ENCODE peak calls at places on chromosomes 3 and 15, in four cellular contexts. Z is dermis blood vessel endothelial cell; S is stimulated activated CD8-positive, alpha-beta memory T cell treated with anti-CD3 and anti-CD28 coated beads, Interleukin-12 subunit alpha, Interleukin-12 subunit beta, amount 100 ng/mL, for 1 hour; W is uterus. C is an unnamed sample.

GRCh38 chr15:40906101-40906946 is 12.1 kb downstream of the VPS18 start:
- DNase-seq in Z (peak; percentile 99), S (peak; percentile 50), W (peak; percentile 88), C (peak; percentile 82)

GRCh38 chr15:61038387-61038786 is 190.7 kb downstream of the RORA start:
- DNase-seq in Z (peak; percentile 93), S (no peak), W (no peak), C (no peak)

GRCh38 chr3:124707667-124708066 is 22.6 kb upstream of the UMPS start:
- DNase-seq in Z (no peak), S (no peak), W (no peak), C (no peak)

GRCh38 chr3:162072656-162073055 is 576.0 kb downstream of the OTOL1 start:
- DNase-seq in Z (no peak), S (no peak), W (no peak), C (no peak)

GRCh38 chr15:92693922-92694331 is 38.4 kb upstream of the FAM174B start:
- DNase-seq in Z (peak; percentile 80), S (no peak), W (no peak), C (peak; percentile 33)

GRCh38 chr3:147369671-147370123 is 36.6 kb downstream of the ZIC4 start:
- DNase-seq in Z (no peak), S (no peak), W (no peak), C (no peak)

GRCh38 chr3:43288366-43288765 is 2.0 kb downstream of the SNRK start:
- DNase-seq in Z (peak; percentile 45), S (no peak), W (no peak), C (peak; percentile 57)

GRCh38 chr15:70617076-70617910 is 146.1 kb downstream of the UACA start:
- DNase-seq in Z (no peak), S (no peak), W (no peak), C (peak; percentile 20)

GRCh38 chr3:112519424-112520001 is 20.2 kb upstream of the BTLA start:
- DNase-seq in Z (peak; percentile 82), S (no peak), W (no peak), C (peak; percentile 64)

GRCh38 chr3:141266797-141267555 is 35.4 kb downstream of the PXYLP1 start:
- DNase-seq in Z (peak; percentile 7), S (no peak), W (no peak), C (no peak)

GRCh38 chr3:17091895-17092294 is 207.1 kb downstream of the PLCL2 start:
- DNase-seq in Z (no peak), S (no peak), W (no peak), C (no peak)

GRCh38 chr15:57485869-57486268 is 105.8 kb upstream of the MYZAP start:
- DNase-seq in Z (peak; percentile 87), S (no peak), W (no peak), C (peak; percentile 96)

GRCh38 chr3:11377726-11378125 is 105.5 kb downstream of the ATG7 start:
- DNase-seq in Z (no peak), S (no peak), W (no peak), C (no peak)

GRCh38 chr15:66680502-66680901 is 21.5 kb upstream of the SMAD6 start:
- DNase-seq in Z (no peak), S (no peak), W (no peak), C (no peak)

GRCh38 chr15:88656760-88657221 is 18.0 kb downstream of the ISG20 start:
- DNase-seq in Z (no peak), S (no peak), W (no peak), C (no peak)

GRCh38 chr3:137770821-137771399 is 6.8 kb downstream of the SOX14 start:
- DNase-seq in Z (no peak), S (no peak), W (no peak), C (no peak)

GRCh38 chr3:175266478-175266877 is 407.3 kb downstream of the NAALADL2 start:
- DNase-seq in Z (no peak), S (no peak), W (no peak), C (no peak)

GRCh38 chr3:136929984-136930671 is 27.7 kb upstream of the IL20RB start:
- DNase-seq in Z (peak; percentile 47), S (no peak), W (peak; percentile 49), C (no peak)

GRCh38 chr3:196942915-196943277 is 568 bp upstream of the NCBP2 start:
- DNase-seq in Z (no peak), S (no peak), W (no peak), C (no peak)

GRCh38 chr3:41202834-41203345 is 3.6 kb downstream of the CTNNB1 start:
- DNase-seq in Z (peak; percentile 78), S (no peak), W (no peak), C (peak; percentile 62)

GRCh38 chr15:71674354-71674753 is 136.0 kb upstream of the NR2E3 start:
- DNase-seq in Z (no peak), S (no peak), W (no peak), C (no peak)

GRCh38 chr3:27971600-27971999 is 249.5 kb upstream of the EOMES start:
- DNase-seq in Z (no peak), S (no peak), W (no peak), C (no peak)

GRCh38 chr15:27681038-27681437 is 418.1 kb downstream of the OCA2 start:
- DNase-seq in Z (no peak), S (no peak), W (no peak), C (no peak)

GRCh38 chr15:100201376-100202280 is 140.1 kb downstream of the ADAMTS17 start:
- DNase-seq in Z (no peak), S (no peak), W (no peak), C (no peak)

GRCh38 chr15:40054056-40054745 is 15.2 kb upstream of the SRP14 start:
- DNase-seq in Z (no peak), S (no peak), W (no peak), C (no peak)

GRCh38 chr3:161673845-161674244 is 177.2 kb downstream of the OTOL1 start:
- DNase-seq in Z (no peak), S (no peak), W (no peak), C (no peak)

GRCh38 chr3:64321747-64322146 is 96.5 kb upstream of the PRICKLE2 start:
- DNase-seq in Z (peak; percentile 6), S (no peak), W (no peak), C (peak; percentile 70)

GRCh38 chr3:13092621-13093339 is 19.6 kb upstream of the IQSEC1 start:
- DNase-seq in Z (no peak), S (no peak), W (peak; percentile 50), C (no peak)

GRCh38 chr15:35624881-35625280 is 78.9 kb upstream of the DPH6 start:
- DNase-seq in Z (no peak), S (no peak), W (no peak), C (peak; percentile 57)

GRCh38 chr3:131535596-131535995 is 32.8 kb upstream of the MRPL3 start:
- DNase-seq in Z (no peak), S (no peak), W (no peak), C (no peak)

GRCh38 chr3:85801955-85802354 is 843.2 kb downstream of the CADM2 start:
- DNase-seq in Z (no peak), S (no peak), W (no peak), C (peak; percentile 19)

GRCh38 chr3:64848822-64849221 is 161.0 kb upstream of the ADAMTS9 start:
- DNase-seq in Z (no peak), S (no peak), W (no peak), C (no peak)

C was measured in ACHN.